ENCODE peak calls at places on chromosomes 12 and 14, in seven cellular contexts. Z is stimulated activated CD4-positive, alpha-beta T cell treated with anti-CD3 and anti-CD28 coated beads, Interleukin-1b, Interleukin-23, amount 100 ng/mL, for 24 hours; D is coronary artery; A is EH; O is renal cortical epithelial cell; X is DMS153; J is sigmoid colon. E is an unnamed sample.

GRCh38 chr12:115953031-115953430 is 324.5 kb downstream of the MED13L start:
- DNase-seq in J (no peak), D (no peak), X (no peak), O (no peak), Z (no peak), A (no peak), E (no peak)

GRCh38 chr14:94568186-94568585 is 6.9 kb downstream of the SERPINA4 start:
- DNase-seq in Z (no peak), A (no peak), D (peak; percentile 53), J (no peak), O (no peak), X (no peak), E (no peak)

GRCh38 chr12:47832263-47832933 is 12.7 kb upstream of the HDAC7 start:
- DNase-seq in D (no peak), A (no peak), O (peak; percentile 54), Z (no peak), J (no peak), X (no peak), E (no peak)

GRCh38 chr14:91207008-91207407 is 37.5 kb downstream of the GPR68 start:
- DNase-seq in D (no peak), A (no peak), O (no peak), X (no peak), Z (no peak), J (no peak), E (no peak)

GRCh38 chr12:24546661-24547060 is 402.2 kb downstream of the BCAT1 start:
- DNase-seq in O (no peak), X (no peak), Z (no peak), D (no peak), J (no peak), A (peak; percentile 31), E (no peak)

GRCh38 chr12:29044799-29045198 is 104.3 kb upstream of the FAR2 start:
- DNase-seq in O (no peak), J (no peak), Z (no peak), A (no peak), D (no peak), X (no peak), E (no peak)

GRCh38 chr14:102525213-102526143 is 15.9 kb upstream of the ANKRD9 start:
- DNase-seq in X (peak; percentile 21), J (no peak), Z (no peak), O (peak; percentile 49), D (peak; percentile 75), A (peak; percentile 75), E (peak; percentile 58)

GRCh38 chr12:46391630-46392029 is 19.1 kb upstream of the SLC38A2 start:
- DNase-seq in A (peak; percentile 29), J (no peak), D (no peak), X (no peak), Z (no peak), O (no peak), E (peak; percentile 88)

GRCh38 chr12:94801736-94802135 is 151.4 kb upstream of the TMCC3 start:
- DNase-seq in O (no peak), Z (no peak), D (no peak), J (no peak), X (no peak), A (no peak), E (no peak)

GRCh38 chr14:75835156-75836141 is 146.3 kb downstream of the TGFB3 start:
- DNase-seq in J (no peak), O (no peak), Z (no peak), X (no peak), A (peak; percentile 73), D (no peak), E (peak; percentile 42)

GRCh38 chr14:89428556-89429196 is 11.6 kb upstream of the FOXN3 start:
- DNase-seq in D (peak; percentile 82), J (peak; percentile 64), A (peak; percentile 36), O (no peak), Z (no peak), X (peak; percentile 51), E (peak; percentile 61)

GRCh38 chr14:77044776-77045569 is 16.5 kb upstream of the IRF2BPL start:
- DNase-seq in J (peak; percentile 93), O (no peak), X (no peak), D (no peak), A (peak; percentile 64), Z (no peak), E (peak; percentile 98)

GRCh38 chr12:13120431-13120830 is 17.0 kb upstream of the GSG1 start:
- DNase-seq in X (no peak), J (no peak), O (no peak), D (no peak), Z (no peak), A (no peak), E (no peak)

GRCh38 chr12:65984227-65984479 is 146.4 kb downstream of the LLPH start:
- DNase-seq in X (no peak), A (no peak), J (no peak), D (no peak), Z (no peak), O (no peak), E (no peak)

GRCh38 chr12:89470741-89471504 is 53.7 kb downstream of the GALNT4 start:
- DNase-seq in D (no peak), J (no peak), O (peak; percentile 67), X (no peak), A (peak; percentile 57), Z (no peak), E (peak; percentile 54)

GRCh38 chr12:119601877-119602536 is 8.4 kb downstream of the TMEM233 start:
- DNase-seq in Z (no peak), X (no peak), D (no peak), J (no peak), A (no peak), O (peak; percentile 13), E (no peak)

GRCh38 chr12:108806921-108807320 is 50.5 kb downstream of the SSH1 start:
- DNase-seq in Z (no peak), O (no peak), X (no peak), A (peak; percentile 32), J (no peak), D (no peak), E (no peak)

GRCh38 chr12:109827566-109828550 is 5.3 kb downstream of the TRPV4 start:
- DNase-seq in Z (no peak), D (no peak), J (peak; percentile 79), X (no peak), A (no peak), O (no peak), E (no peak)

GRCh38 chr14:34507459-34507858 is 32.0 kb downstream of the EAPP start:
- DNase-seq in A (no peak), Z (no peak), J (peak; percentile 10), D (no peak), O (no peak), X (no peak), E (no peak)

GRCh38 chr12:99769581-99769980 is 122.0 kb downstream of the GARIN6 start:
- DNase-seq in J (no peak), O (no peak), X (no peak), A (no peak), D (no peak), Z (no peak), E (no peak)

GRCh38 chr14:100609331-100609870 is 22.2 kb upstream of the BEGAIN start:
- DNase-seq in J (peak; percentile 49), Z (no peak), A (no peak), O (no peak), X (no peak), D (no peak), E (no peak)

GRCh38 chr12:75722714-75723200 is 211.3 kb upstream of the KRR1 start:
- DNase-seq in D (no peak), J (peak; percentile 88), X (peak; percentile 81), O (peak; percentile 94), A (peak; percentile 91), Z (no peak), E (peak; percentile 94)

GRCh38 chr14:75247286-75247922 is 31.2 kb upstream of the FOS start:
- DNase-seq in Z (peak; percentile 24), J (no peak), O (no peak), D (no peak), A (no peak), X (no peak), E (no peak)

GRCh38 chr12:119666900-119667576 is 895 bp upstream of the PRKAB1 start:
- DNase-seq in D (no peak), Z (no peak), O (no peak), A (no peak), J (no peak), X (no peak), E (no peak)

GRCh38 chr12:20696181-20696580 is 1.0 kb downstream of the SLCO1C1 start:
- DNase-seq in X (no peak), A (no peak), J (peak; percentile 51), O (no peak), D (no peak), Z (no peak), E (no peak)

GRCh38 chr12:11718768-11719253 is 69.3 kb downstream of the ETV6 start:
- DNase-seq in Z (no peak), A (peak; percentile 84), D (no peak), J (peak; percentile 84), X (no peak), O (peak; percentile 82), E (peak; percentile 65)

GRCh38 chr14:104085032-104085888 is at the start of gene ASPG:
- DNase-seq in X (no peak), A (no peak), Z (no peak), D (peak; percentile 75), O (no peak), J (peak; percentile 63), E (no peak)

GRCh38 chr12:126337556-126337955 is 1272.3 kb downstream of the AACS start:
- DNase-seq in X (no peak), Z (no peak), O (peak; percentile 26), A (peak; percentile 42), J (no peak), D (no peak), E (no peak)

GRCh38 chr12:96218989-96219678 is 25.0 kb downstream of the ELK3 start:
- DNase-seq in A (no peak), X (no peak), D (peak; percentile 43), O (no peak), J (no peak), Z (no peak), E (no peak)

GRCh38 chr12:53004178-53004577 is 2.1 kb upstream of the EIF4B start:
- DNase-seq in Z (no peak), A (peak; percentile 48), J (no peak), X (no peak), O (peak; percentile 69), D (no peak), E (peak; percentile 23)

GRCh38 chr14:31090872-31091764 is 64.9 kb upstream of the STRN3 start:
- DNase-seq in A (peak; percentile 89), X (peak; percentile 65), Z (no peak), D (peak; percentile 76), J (peak; percentile 72), O (peak; percentile 97), E (peak; percentile 93)

GRCh38 chr14:83826838-83827237 is 1703.1 kb upstream of the FLRT2 start:
- DNase-seq in D (no peak), O (no peak), Z (no peak), A (peak; percentile 6), X (no peak), J (no peak), E (peak; percentile 5)

GRCh38 chr12:51897181-51897580 is 9.3 kb downstream of the ANKRD33 start:
- DNase-seq in A (peak; percentile 51), J (peak; percentile 68), O (no peak), X (no peak), Z (no peak), D (peak; percentile 66), E (peak; percentile 50)

GRCh38 chr12:65277994-65278575 is 398 bp upstream of the MSRB3 start:
- DNase-seq in Z (no peak), O (no peak), J (peak; percentile 63), D (no peak), A (no peak), X (no peak), E (no peak)